ENCODE peak calls at places on chromosomes 2 and 18, in six cellular contexts. E is stimulated activated CD4-positive, alpha-beta T cell treated with anti-CD3 and anti-CD28 coated beads, Interleukin-2, amount 100 ng/mL, for 24 hours; I is left ventricle myocardium superior; N is A549; X is OCI-LY7; F is stimulated activated CD8-positive, alpha-beta memory T cell treated with anti-CD3 and anti-CD28 coated beads, Interleukin-15, amount 100 ng/mL, for 4 hours. U is an unnamed sample.

GRCh38 chr18:48061781-48062570 is 131.5 kb upstream of the SMAD2 start:
- DNase-seq in X (no peak), I (no peak), F (no peak), E (no peak), N (no peak), U (no peak)

GRCh38 chr18:78514910-78515670 is 464.5 kb upstream of the SALL3 start:
- DNase-seq in F (no peak), E (no peak), I (no peak), N (no peak), X (no peak), U (peak)

GRCh38 chr2:64114063-64114911 is 29.9 kb downstream of the PELI1 start:
- DNase-seq in N (no peak), X (no peak), F (no peak), I (no peak), E (no peak), U (peak)

GRCh38 chr2:164178835-164179470 is 442.3 kb downstream of the GRB14 start:
- DNase-seq in F (no peak), N (no peak), I (no peak), E (no peak), X (no peak), U (no peak)

GRCh38 chr18:49111191-49111988 is 160.6 kb upstream of the SMAD7 start:
- DNase-seq in I (no peak), F (no peak), X (no peak), E (no peak), N (no peak), U (no peak)

GRCh38 chr18:59885579-59886163 is 14.1 kb upstream of the PMAIP1 start:
- DNase-seq in E (peak), I (no peak), X (peak), N (no peak), F (no peak), U (peak)

GRCh38 chr2:47023332-47023731 is 107.7 kb upstream of the MCFD2 start:
- DNase-seq in I (no peak), E (no peak), N (no peak), F (no peak), X (no peak), U (no peak)

GRCh38 chr2:143176606-143177005 is 47.4 kb downstream of the ARHGAP15 start:
- DNase-seq in I (no peak), N (no peak), X (peak), E (no peak), F (no peak), U (peak)